ENCODE peak calls at places on chromosomes 7 and 10, in four cellular contexts. V, X, D and Z are unnamed samples.
A peak's percentile ranks its signal among the peaks of the same experiment; 100 is the strongest.

GRCh38 chr7:21999896-22000295 is 54.2 kb upstream of the CDCA7L start:
- DNase-seq in V (peak; percentile 11), X (no peak), D (no peak), Z (peak; percentile 46)

GRCh38 chr7:50212016-50212325 is 92.5 kb upstream of the IKZF1 start:
- DNase-seq in V (no peak), X (no peak), D (no peak), Z (no peak)

GRCh38 chr7:116562529-116563121 is 37.8 kb downstream of the CAV1 start:
- DNase-seq in V (no peak), X (no peak), D (no peak), Z (no peak)

GRCh38 chr7:1220958-1221745 is 11.5 kb upstream of the UNCX start:
- DNase-seq in V (no peak), X (no peak), D (no peak), Z (no peak)

GRCh38 chr10:90319188-90319914 is 538.5 kb downstream of the HTR7 start:
- DNase-seq in V (peak; percentile 95), X (no peak), D (peak; percentile 73), Z (peak; percentile 87)

GRCh38 chr7:129914536-129915272 is 38.1 kb downstream of the UBE2H start:
- DNase-seq in V (no peak), X (no peak), D (no peak), Z (no peak)

GRCh38 chr10:100707261-100707848 is 38.0 kb upstream of the PAX2 start:
- DNase-seq in V (no peak), X (no peak), D (no peak), Z (no peak)

GRCh38 chr7:32179567-32179966 is 109.4 kb upstream of the PDE1C start:
- DNase-seq in V (no peak), X (no peak), D (no peak), Z (peak; percentile 15)

GRCh38 chr7:48307041-48307714 is 135.9 kb downstream of the ABCA13 start:
- DNase-seq in V (peak; percentile 10), X (no peak), D (no peak), Z (no peak)

GRCh38 chr10:4541292-4541691 is 284.7 kb upstream of the AKR1E2 start:
- DNase-seq in V (peak; percentile 97), X (no peak), D (no peak), Z (peak; percentile 91)

GRCh38 chr7:26159243-26159642 is 7.2 kb downstream of the NFE2L3 start:
- DNase-seq in V (peak; percentile 56), X (no peak), D (no peak), Z (no peak)

GRCh38 chr7:30723776-30724175 is 28.2 kb upstream of the INMT start:
- DNase-seq in V (no peak), X (no peak), D (no peak), Z (no peak)

GRCh38 chr7:503575-504111 is 16.0 kb downstream of the PDGFA start:
- DNase-seq in V (no peak), X (no peak), D (no peak), Z (no peak)

GRCh38 chr10:80530251-80530650 is 7.5 kb upstream of the SH2D4B start:
- DNase-seq in V (peak; percentile 49), X (no peak), D (no peak), Z (no peak)

GRCh38 chr10:35172574-35172973 is 45.9 kb downstream of the CREM start:
- DNase-seq in V (peak; percentile 38), X (no peak), D (no peak), Z (no peak)

GRCh38 chr7:106968160-106968559 is 76.3 kb upstream of the PRKAR2B start:
- DNase-seq in V (no peak), X (no peak), D (no peak), Z (no peak)

GRCh38 chr7:123647106-123647730 is 8.4 kb upstream of the LMOD2 start:
- DNase-seq in V (no peak), X (no peak), D (no peak), Z (no peak)

GRCh38 chr10:100848770-100849169 is 64.0 kb upstream of the SLF2 start:
- DNase-seq in V (no peak), X (no peak), D (no peak), Z (no peak)

GRCh38 chr10:59757966-59758365 is 4.7 kb upstream of the MRLN start:
- DNase-seq in V (peak; percentile 8), X (no peak), D (no peak), Z (no peak)

GRCh38 chr7:148983220-148984146 is 44.8 kb downstream of the PDIA4 start:
- DNase-seq in V (peak; percentile 86), X (peak; percentile 58), D (peak; percentile 92), Z (peak; percentile 92)

GRCh38 chr7:12111461-12112405 is 99.4 kb upstream of the TMEM106B start:
- DNase-seq in V (no peak), X (no peak), D (peak; percentile 71), Z (no peak)

GRCh38 chr10:72048450-72049124 is 39.8 kb downstream of the SPOCK2 start:
- DNase-seq in V (peak; percentile 89), X (peak; percentile 21), D (peak; percentile 96), Z (peak; percentile 90)

GRCh38 chr7:146655928-146656797 is 539.6 kb downstream of the CNTNAP2 start:
- DNase-seq in V (peak; percentile 35), X (peak; percentile 93), D (no peak), Z (no peak)

GRCh38 chr10:13956826-13957225 is 370.1 kb downstream of the PRPF18 start:
- DNase-seq in V (no peak), X (no peak), D (no peak), Z (no peak)

GRCh38 chr10:85280014-85280413 is 951.6 kb downstream of the CCSER2 start:
- DNase-seq in V (peak; percentile 27), X (no peak), D (peak; percentile 88), Z (no peak)

GRCh38 chr10:47421057-47421952 is 37.2 kb upstream of the ZNF488 start:
- DNase-seq in V (peak; percentile 83), X (no peak), D (peak; percentile 46), Z (peak; percentile 43)

GRCh38 chr7:76512941-76513816 is 2.8 kb downstream of the UPK3B start:
- DNase-seq in V (peak; percentile 2), X (no peak), D (peak; percentile 50), Z (peak; percentile 37)

GRCh38 chr10:31770307-31770902 is 158.2 kb downstream of the ARHGAP12 start:
- DNase-seq in V (no peak), X (no peak), D (no peak), Z (peak; percentile 55)

GRCh38 chr10:31602541-31603244 is 283.7 kb downstream of the ZEB1 start:
- DNase-seq in V (peak; percentile 36), X (peak; percentile 75), D (peak; percentile 45), Z (no peak)

GRCh38 chr7:131861620-131862346 is 305.4 kb upstream of the PODXL start:
- DNase-seq in V (peak; percentile 90), X (no peak), D (no peak), Z (no peak)

GRCh38 chr7:50336909-50337703 is 32.6 kb downstream of the IKZF1 start:
- DNase-seq in V (no peak), X (no peak), D (no peak), Z (no peak)

GRCh38 chr7:46745700-46746090 is 824.6 kb upstream of the IGFBP3 start:
- DNase-seq in V (no peak), X (no peak), D (no peak), Z (no peak)